ENCODE peak calls at places on chromosomes 16 and 17, in nine cellular contexts. F is PC-3, L is IMR-90, Q is lung, J is body of pancreas, Z is right atrium auricular region, K is HCT116, A is lower lobe of right lung, Y is GM23338. E is an unnamed sample.
A peak's percentile ranks its signal among the peaks of the same experiment; 100 is the strongest.

GRCh38 chr17:79834575-79835469 is 4.4 kb downstream of the CBX4 start:
- DNase-seq in F (peak; percentile 35), L (no peak), Q (no peak), J (no peak), Z (no peak), K (no peak), A (peak; percentile 50), Y (peak; percentile 81), E (no peak)

GRCh38 chr17:50130778-50131317 is 888 bp upstream of the SAMD14 start:
- DNase-seq in F (no peak), L (no peak), Q (no peak), J (no peak), Z (no peak), K (no peak), A (no peak), Y (peak; percentile 81), E (no peak)

GRCh38 chr16:12092347-12092882 is 115.9 kb downstream of the SNX29 start:
- DNase-seq in F (peak; percentile 48), L (peak; percentile 95), Q (peak; percentile 55), J (no peak), Z (no peak), K (peak; percentile 7), A (peak; percentile 20), Y (no peak), E (no peak)

GRCh38 chr17:45155029-45155428 is 6.6 kb upstream of the HEXIM2 start:
- DNase-seq in F (no peak), L (no peak), Q (no peak), J (no peak), Z (no peak), K (no peak), A (no peak), Y (no peak), E (no peak)

GRCh38 chr16:2046125-2046888 is 1.3 kb downstream of the NTHL1 start:
- DNase-seq in F (no peak), L (no peak), Q (no peak), J (no peak), Z (no peak), K (no peak), A (no peak), Y (no peak), E (no peak)

GRCh38 chr16:83973581-83974385 is 5.7 kb downstream of the NECAB2 start:
- DNase-seq in F (no peak), L (no peak), Q (no peak), J (no peak), Z (no peak), K (no peak), A (peak; percentile 40), Y (no peak), E (no peak)

GRCh38 chr17:21201302-21201602 is 12.7 kb downstream of the TMEM11 start:
- DNase-seq in F (peak; percentile 9), L (no peak), Q (no peak), J (no peak), Z (no peak), K (no peak), A (no peak), Y (no peak), E (no peak)

GRCh38 chr17:78019367-78019975 is 61.0 kb downstream of the TNRC6C start:
- DNase-seq in F (peak; percentile 73), L (peak; percentile 62), Q (no peak), J (no peak), Z (no peak), K (peak; percentile 33), A (no peak), Y (peak; percentile 58), E (no peak)

GRCh38 chr17:4054446-4054845 is 88.4 kb downstream of the ZZEF1 start:
- DNase-seq in F (no peak), L (no peak), Q (no peak), J (no peak), Z (no peak), K (no peak), A (no peak), Y (no peak), E (no peak)

GRCh38 chr17:79082311-79083190 is 7.9 kb downstream of the ENGASE start:
- DNase-seq in F (peak; percentile 73), L (peak; percentile 19), Q (no peak), J (peak; percentile 34), Z (no peak), K (peak; percentile 22), A (no peak), Y (peak; percentile 78), E (no peak)

DNA sequence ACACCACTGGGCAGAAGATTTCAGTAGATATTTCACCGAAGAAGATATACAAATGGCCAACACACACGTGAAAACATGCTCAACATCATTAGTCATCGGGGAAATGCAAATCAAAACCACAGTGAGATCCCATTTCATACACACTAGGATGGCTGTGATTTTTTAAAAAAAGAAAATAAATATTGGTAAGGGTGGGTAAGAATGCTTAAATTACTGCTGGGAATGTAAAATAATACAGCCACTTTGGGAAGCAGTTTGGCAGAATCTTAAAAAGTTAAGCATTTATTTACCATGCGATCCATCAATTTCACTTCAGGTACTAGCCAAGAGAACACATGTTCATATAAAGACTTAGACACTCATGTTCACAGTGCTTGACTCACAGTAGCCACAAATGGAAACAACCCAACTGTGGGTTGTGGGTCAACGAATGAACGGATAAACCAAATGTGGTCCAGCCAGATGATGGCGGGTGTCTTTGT is 6.5 kb upstream of the C16orf74 start:
- DNase-seq in F (peak; percentile 64), L (peak; percentile 89), Q (no peak), J (no peak), Z (no peak), K (no peak), A (no peak), Y (no peak), E (no peak)
- H3K4me1 ChIP-seq in F (peaks cover 21% of the 10 kb centered on the region), L (peaks cover 19% of the 10 kb centered on the region), Q (no peaks in the 10 kb centered on the region), J (peaks cover 30% of the 10 kb centered on the region), Z (peaks cover 4% of the 10 kb centered on the region), K (peaks cover 18% of the 10 kb centered on the region), A (peaks cover 5% of the 10 kb centered on the region), Y (peaks cover 15% of the 10 kb centered on the region), E (no peaks in the 10 kb centered on the region)

GRCh38 chr17:75695141-75695829 is 26.0 kb upstream of the ITGB4 start:
- DNase-seq in F (peak; percentile 94), L (peak; percentile 48), Q (no peak), J (no peak), Z (no peak), K (peak; percentile 87), A (no peak), Y (no peak), E (no peak)

GRCh38 chr17:75695830-75696271 is 25.4 kb upstream of the ITGB4 start:
- DNase-seq in F (no peak), L (no peak), Q (no peak), J (no peak), Z (no peak), K (no peak), A (no peak), Y (no peak), E (no peak)

GRCh38 chr17:75693500-75694481 is 26.7 kb downstream of the SAP30BP start:
- DNase-seq in F (peak; percentile 99), L (peak; percentile 56), Q (peak; percentile 81), J (peak; percentile 81), Z (no peak), K (peak; percentile 76), A (peak; percentile 70), Y (peak; percentile 15), E (no peak)

GRCh38 chr17:75692976-75693375 is 25.8 kb downstream of the SAP30BP start:
- DNase-seq in F (no peak), L (no peak), Q (no peak), J (no peak), Z (no peak), K (no peak), A (no peak), Y (no peak), E (no peak)

GRCh38 chr17:75694536-75694935 is 26.7 kb upstream of the ITGB4 start:
- DNase-seq in F (no peak), L (no peak), Q (no peak), J (no peak), Z (no peak), K (no peak), A (no peak), Y (no peak), E (no peak)
- TF ChIP-seq CTCF in F (no peak), L (no peak), Q (no peak), J (no peak), Z (no peak), K (peak; percentile 2), A (no peak), Y (no peak), E (no peak)

DNA sequence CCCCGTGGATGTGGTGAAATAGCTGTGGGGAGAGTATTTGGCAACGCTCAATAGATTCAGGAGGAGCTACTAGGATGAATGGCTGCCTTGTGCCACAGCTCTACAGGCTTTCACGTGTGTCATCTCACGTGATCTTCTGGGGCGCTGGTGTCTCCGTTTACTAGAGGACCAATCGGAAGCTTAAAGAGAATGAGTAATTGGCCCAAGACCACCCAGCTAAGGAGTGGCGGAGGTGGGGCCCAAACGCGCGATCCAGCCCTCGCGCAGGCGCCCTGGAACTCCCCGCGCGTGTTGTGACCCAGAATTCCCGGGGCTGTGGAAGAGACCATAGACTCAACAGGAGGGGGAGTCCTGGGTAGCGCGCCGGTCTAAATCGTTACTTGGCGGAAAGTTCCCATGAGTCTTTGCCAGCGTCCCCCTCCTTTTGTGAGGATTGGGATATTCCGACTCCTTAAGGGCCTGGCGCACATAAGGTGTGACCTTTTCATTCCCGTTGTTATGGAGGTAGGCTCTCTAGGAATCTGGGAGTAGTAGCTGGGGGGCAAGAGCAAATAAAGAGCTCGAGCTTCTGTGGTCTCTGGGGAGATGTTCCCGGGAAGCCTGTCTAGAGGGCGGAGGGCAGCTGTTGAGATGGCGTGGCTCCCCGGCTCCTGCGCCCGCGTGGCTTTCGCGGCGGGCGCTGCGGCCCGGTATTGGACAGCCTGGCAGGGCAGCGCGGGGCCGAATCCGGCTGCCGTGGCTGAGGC is 23.4 kb downstream of the TRPV2 start:
- DNase-seq in F (peak; percentile 100), L (peak; percentile 100), Q (peak; percentile 96), J (peak; percentile 97), Z (peak; percentile 98), K (peak; percentile 99), A (peak; percentile 95), Y (peak; percentile 100), E (peak; percentile 77)
- H3K4me1 ChIP-seq in F (peaks cover 32% of the 10 kb centered on the region), L (peaks cover 17% of the 10 kb centered on the region), Q (peaks cover 9% of the 10 kb centered on the region), J (peaks cover 46% of the 10 kb centered on the region), Z (peaks cover 45% of the 10 kb centered on the region), K (peaks cover 47% of the 10 kb centered on the region), A (peaks cover 42% of the 10 kb centered on the region), Y (peaks cover 38% of the 10 kb centered on the region), E (peaks cover 20% of the 10 kb centered on the region)

GRCh38 chr16:30535106-30535776 is 583 bp upstream of the ZNF747 start:
- DNase-seq in F (peak; percentile 19), L (no peak), Q (no peak), J (no peak), Z (no peak), K (no peak), A (no peak), Y (peak; percentile 76), E (no peak)

GRCh38 chr16:30533146-30533522 is 1.5 kb downstream of the ZNF747 start:
- DNase-seq in F (no peak), L (no peak), Q (no peak), J (peak; percentile 37), Z (no peak), K (no peak), A (no peak), Y (no peak), E (no peak)

GRCh38 chr16:30534368-30535105 is at the start of gene ZNF747:
- DNase-seq in F (peak; percentile 82), L (peak; percentile 75), Q (peak; percentile 92), J (peak; percentile 95), Z (peak; percentile 91), K (peak; percentile 70), A (peak; percentile 94), Y (peak; percentile 95), E (peak; percentile 81)

GRCh38 chr16:30532285-30533145 is 2.1 kb downstream of the ZNF747 start:
- DNase-seq in F (no peak), L (no peak), Q (no peak), J (no peak), Z (no peak), K (no peak), A (no peak), Y (no peak), E (no peak)

GRCh38 chr16:30533748-30534367 is 800 bp downstream of the ZNF747 start:
- DNase-seq in F (no peak), L (no peak), Q (no peak), J (no peak), Z (no peak), K (no peak), A (no peak), Y (no peak), E (no peak)
- TF ChIP-seq CTCF in F (no peak), L (no peak), Q (no peak), J (no peak), Z (no peak), K (no peak), A (no peak), Y (peak; percentile 8), E (no peak)